ENCODE peak calls at places on chromosomes 13 and 19, in seven cellular contexts. V, R, U, N, P, E and G are unnamed samples.

GRCh38 chr19:15373644-15374043 is 5.9 kb downstream of the AKAP8 start:
- DNase-seq in V (no peak), R (no peak), U (no peak), N (peak), P (no peak), E (no peak), G (no peak)

GRCh38 chr13:111568290-111568689 is 247.8 kb downstream of the TEX29 start:
- DNase-seq in V (no peak), R (no peak), U (no peak), N (no peak), P (no peak), E (no peak), G (no peak)

GRCh38 chr19:38519988-38520387 is 86.5 kb downstream of the RYR1 start:
- DNase-seq in V (no peak), R (no peak), U (no peak), N (no peak), P (no peak), E (no peak), G (no peak)

GRCh38 chr19:18112989-18113478 is 15.5 kb downstream of the MAST3 start:
- DNase-seq in V (peak), R (peak), U (peak), N (peak), P (no peak), E (peak), G (peak)

GRCh38 chr13:20525144-20525600 is 485 bp downstream of the CRYL1 start:
- DNase-seq in V (peak), R (peak), U (peak), N (no peak), P (no peak), E (no peak), G (no peak)

GRCh38 chr19:46351241-46352041 is 4.6 kb downstream of the PPP5C start:
- DNase-seq in V (no peak), R (no peak), U (no peak), N (no peak), P (no peak), E (no peak), G (no peak)

GRCh38 chr19:7928741-7929701 is 3.1 kb upstream of the CTXN1 start:
- DNase-seq in V (peak), R (peak), U (peak), N (peak), P (no peak), E (no peak), G (no peak)

GRCh38 chr13:48144413-48145035 is 49.6 kb upstream of the MED4 start:
- DNase-seq in V (peak), R (no peak), U (no peak), N (no peak), P (no peak), E (no peak), G (no peak)

GRCh38 chr13:90738881-90739280 is 608.6 kb upstream of the MIR17HG start:
- DNase-seq in V (no peak), R (no peak), U (no peak), N (no peak), P (no peak), E (no peak), G (no peak)

GRCh38 chr19:8335343-8336071 is 7.6 kb downstream of the KANK3 start:
- DNase-seq in V (no peak), R (peak), U (no peak), N (peak), P (no peak), E (no peak), G (no peak)

GRCh38 chr13:24183741-24184182 is 23.2 kb downstream of the SPATA13 start:
- DNase-seq in V (no peak), R (no peak), U (peak), N (no peak), P (no peak), E (no peak), G (no peak)

GRCh38 chr19:1313695-1314613 is 28.3 kb downstream of the EFNA2 start:
- DNase-seq in V (no peak), R (no peak), U (no peak), N (no peak), P (no peak), E (no peak), G (no peak)

GRCh38 chr13:38662362-38662761 is 24.5 kb upstream of the FREM2 start:
- DNase-seq in V (no peak), R (no peak), U (no peak), N (no peak), P (no peak), E (no peak), G (no peak)

GRCh38 chr13:51785592-51786424 is 18.2 kb downstream of the DHRS12 start:
- DNase-seq in V (peak), R (no peak), U (no peak), N (peak), P (no peak), E (no peak), G (no peak)

GRCh38 chr13:71578048-71578447 is 289.0 kb downstream of the DACH1 start:
- DNase-seq in V (no peak), R (no peak), U (no peak), N (no peak), P (no peak), E (no peak), G (no peak)

GRCh38 chr13:114130131-114130707 is 2.2 kb downstream of the RASA3 start:
- DNase-seq in V (no peak), R (no peak), U (no peak), N (no peak), P (no peak), E (no peak), G (no peak)

GRCh38 chr19:19545128-19545591 is 7.1 kb downstream of the CILP2 start:
- DNase-seq in V (no peak), R (no peak), U (no peak), N (no peak), P (no peak), E (no peak), G (no peak)

GRCh38 chr19:4694211-4694987 is 24.3 kb upstream of the MYDGF start:
- DNase-seq in V (peak), R (no peak), U (no peak), N (no peak), P (no peak), E (peak), G (peak)

DNA sequence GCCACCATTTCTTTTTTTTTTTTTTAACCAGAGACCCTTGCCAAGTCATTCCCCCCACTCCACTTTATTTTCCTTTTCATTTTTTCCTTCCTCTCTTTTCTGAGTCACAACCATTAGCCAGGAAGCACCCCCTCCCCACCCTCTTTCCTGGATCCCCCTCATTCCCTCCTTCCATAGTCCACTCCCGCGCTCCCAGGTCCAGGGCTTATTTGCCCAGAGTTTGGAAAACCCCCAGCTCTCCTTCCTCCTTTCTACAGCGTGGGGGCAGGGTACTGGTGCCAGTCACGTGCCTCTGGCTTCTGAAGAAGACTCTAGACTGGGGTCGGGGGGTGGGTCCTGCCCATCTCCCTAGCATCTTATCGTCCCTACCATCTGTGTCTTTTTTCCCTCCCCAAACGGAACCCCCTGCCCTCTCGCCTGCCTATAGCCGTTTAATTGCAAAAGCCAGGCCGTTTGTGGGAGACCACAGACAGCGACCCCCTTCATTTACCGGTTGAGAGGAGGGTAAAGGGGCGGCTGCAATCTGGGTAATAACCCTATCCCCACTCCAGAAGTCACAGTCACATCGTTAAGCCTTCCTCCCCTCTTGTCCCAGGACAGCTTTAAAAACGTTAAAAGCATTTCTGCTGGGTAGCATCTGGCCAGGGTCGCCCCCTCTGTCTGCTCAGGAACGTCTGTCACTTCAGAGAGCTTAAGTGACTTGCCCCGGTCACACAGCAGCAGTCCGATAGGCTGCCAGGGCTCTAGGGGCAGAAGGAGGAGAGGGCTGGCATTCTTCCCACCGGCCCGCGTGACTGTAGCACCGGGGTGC is 961 bp upstream of the CALR start:
- DNase-seq in V (no peak), R (peak), U (peak), N (peak), P (no peak), E (no peak), G (no peak)
- TF ChIP-seq JUND in V (no peak), R (no peak), U (no peak), N (no peak), P (no peak), E (no peak), G (no peak)

GRCh38 chr13:32047796-32048195 is 16.2 kb downstream of the FRY start:
- DNase-seq in V (no peak), R (no peak), U (no peak), N (no peak), P (no peak), E (no peak), G (no peak)
- TF ChIP-seq JUND in V (no peak), R (no peak), U (no peak), N (no peak), P (no peak), E (no peak), G (no peak)

DNA sequence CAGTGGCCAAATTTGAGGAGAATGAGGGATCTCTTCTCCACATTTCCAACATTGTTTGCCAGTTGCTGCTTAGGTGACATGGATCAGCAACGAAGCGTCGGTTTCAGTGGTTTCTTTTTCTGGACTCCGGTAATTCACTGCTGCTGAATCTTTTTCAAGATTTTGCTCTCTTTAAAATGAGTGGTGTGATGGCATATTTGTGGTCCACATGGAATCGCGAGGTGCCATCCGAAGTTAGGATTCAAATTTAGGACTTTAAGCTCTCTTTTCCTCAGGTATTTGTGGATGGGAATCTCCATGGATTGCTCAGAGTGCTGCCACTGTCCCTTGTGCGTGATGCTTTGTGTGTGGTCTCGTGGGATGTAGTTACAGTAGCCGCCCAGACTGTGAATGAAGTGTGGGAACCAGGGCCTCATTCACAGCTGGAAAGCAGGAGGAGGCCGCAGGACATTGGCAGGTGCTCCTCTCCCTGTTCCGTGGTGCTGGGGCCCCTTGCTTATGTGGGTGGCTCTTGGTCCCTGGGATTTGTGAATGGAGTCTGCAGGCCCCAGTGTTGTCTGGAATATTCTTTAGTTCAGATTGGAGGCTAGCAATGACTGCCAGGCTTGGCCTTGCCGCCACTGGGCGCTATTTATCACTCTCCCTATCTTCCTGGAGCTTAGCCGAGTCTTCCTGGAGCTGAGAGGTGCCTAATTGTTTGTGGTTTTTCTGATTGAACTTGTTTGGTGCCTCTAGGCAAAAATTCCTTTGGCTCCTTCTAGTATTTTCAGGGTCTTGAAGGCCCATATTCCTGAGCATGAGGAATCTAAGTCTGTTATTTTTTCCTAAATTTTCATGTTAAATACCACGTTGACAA is 1.5 kb downstream of the ILF3 start:
- DNase-seq in V (peak), R (no peak), U (peak), N (peak), P (no peak), E (no peak), G (no peak)
- TF ChIP-seq JUND in V (no peak), R (no peak), U (no peak), N (no peak), P (no peak), E (no peak), G (no peak)

DNA sequence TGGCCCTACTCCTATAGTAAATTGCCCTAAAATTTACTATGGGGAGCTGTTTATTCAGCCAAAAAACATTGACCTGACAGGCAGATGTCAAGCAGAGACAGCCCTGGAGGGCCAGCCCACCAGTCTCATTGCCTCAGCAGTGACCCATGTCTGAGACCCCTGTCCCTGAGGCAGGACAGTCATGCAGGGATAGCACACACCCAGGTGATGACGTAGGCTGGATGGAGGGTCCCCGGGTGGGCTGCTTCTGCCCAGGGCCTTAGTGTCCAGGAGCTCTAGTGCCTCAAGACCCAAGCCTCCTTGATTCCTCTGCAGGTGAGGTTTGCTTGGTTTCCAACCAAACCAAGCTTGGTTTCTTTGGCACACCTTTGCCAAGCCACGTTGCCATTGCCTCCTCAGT is 72.1 kb downstream of the HSPH1 start:
- DNase-seq in V (no peak), R (no peak), U (no peak), N (no peak), P (no peak), E (no peak), G (no peak)
- TF ChIP-seq JUND in V (no peak), R (no peak), U (no peak), N (no peak), P (no peak), E (no peak), G (no peak)

GRCh38 chr19:16668176-16668575 is 7.2 kb downstream of the TMEM38A start:
- DNase-seq in V (no peak), R (no peak), U (no peak), N (no peak), P (no peak), E (no peak), G (no peak)

GRCh38 chr19:16673226-16673625 is 12.3 kb downstream of the TMEM38A start:
- DNase-seq in V (no peak), R (no peak), U (no peak), N (no peak), P (no peak), E (no peak), G (no peak)

GRCh38 chr19:16676101-16676798 is 15.3 kb downstream of the TMEM38A start:
- DNase-seq in V (no peak), R (no peak), U (peak), N (no peak), P (no peak), E (no peak), G (no peak)

GRCh38 chr19:16671652-16672274 is 10.8 kb downstream of the TMEM38A start:
- DNase-seq in V (no peak), R (no peak), U (no peak), N (no peak), P (no peak), E (no peak), G (no peak)

DNA sequence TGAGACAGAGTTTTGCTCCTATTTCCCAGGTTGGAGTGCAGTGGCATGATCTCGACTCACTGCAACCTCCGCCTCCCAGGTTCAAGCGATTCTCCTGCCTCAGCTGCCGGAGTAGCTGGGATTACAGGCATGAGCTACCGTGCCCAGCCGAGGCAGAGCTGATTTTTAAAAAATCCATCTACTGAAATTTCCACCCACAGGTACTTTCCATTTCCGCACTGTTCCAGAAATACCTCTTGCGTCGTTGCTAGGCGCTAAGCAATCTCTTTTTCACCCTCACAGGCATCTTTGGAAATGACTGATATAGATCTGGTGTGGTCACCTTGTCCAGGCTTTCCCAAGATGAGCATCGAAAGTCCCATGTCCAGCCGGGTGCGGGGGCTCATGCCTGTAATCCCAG is 9.4 kb downstream of the TMEM38A start:
- DNase-seq in V (no peak), R (no peak), U (no peak), N (no peak), P (no peak), E (no peak), G (no peak)
- TF ChIP-seq JUND in V (no peak), R (no peak), U (no peak), N (no peak), P (no peak), E (no peak), G (no peak)

DNA sequence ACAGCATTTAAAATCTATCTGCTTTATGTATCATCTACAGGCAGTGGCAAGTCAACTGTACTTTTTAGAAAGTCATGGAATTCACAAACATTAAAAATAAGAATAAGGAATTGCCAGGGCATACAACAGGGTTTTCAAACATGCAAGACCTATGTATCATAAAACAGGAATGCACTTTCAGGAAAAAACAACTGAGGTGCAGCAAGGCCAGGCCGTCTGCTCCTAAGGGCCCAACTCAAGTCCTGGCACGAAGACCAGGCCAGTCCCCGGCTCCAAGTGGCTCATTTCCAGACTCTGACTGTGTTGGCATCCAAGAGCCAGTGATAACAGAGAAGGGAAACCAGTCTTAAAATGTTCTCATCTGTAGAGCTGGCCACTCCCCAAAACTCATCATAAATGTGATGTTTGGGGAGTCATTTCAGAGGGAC is 7.1 kb downstream of the RFX2 start:
- DNase-seq in V (no peak), R (no peak), U (no peak), N (no peak), P (no peak), E (no peak), G (no peak)
- TF ChIP-seq JUND in V (no peak), R (no peak), U (no peak), N (peak), P (no peak), E (no peak), G (no peak)

GRCh38 chr13:100584901-100585300 is 3.7 kb downstream of the GGACT start:
- DNase-seq in V (no peak), R (no peak), U (no peak), N (no peak), P (no peak), E (no peak), G (no peak)

GRCh38 chr13:100580045-100580444 is 8.5 kb downstream of the GGACT start:
- DNase-seq in V (no peak), R (no peak), U (no peak), N (no peak), P (no peak), E (no peak), G (no peak)

GRCh38 chr13:100581030-100581429 is 7.6 kb downstream of the GGACT start:
- DNase-seq in V (no peak), R (no peak), U (no peak), N (no peak), P (no peak), E (no peak), G (no peak)

DNA sequence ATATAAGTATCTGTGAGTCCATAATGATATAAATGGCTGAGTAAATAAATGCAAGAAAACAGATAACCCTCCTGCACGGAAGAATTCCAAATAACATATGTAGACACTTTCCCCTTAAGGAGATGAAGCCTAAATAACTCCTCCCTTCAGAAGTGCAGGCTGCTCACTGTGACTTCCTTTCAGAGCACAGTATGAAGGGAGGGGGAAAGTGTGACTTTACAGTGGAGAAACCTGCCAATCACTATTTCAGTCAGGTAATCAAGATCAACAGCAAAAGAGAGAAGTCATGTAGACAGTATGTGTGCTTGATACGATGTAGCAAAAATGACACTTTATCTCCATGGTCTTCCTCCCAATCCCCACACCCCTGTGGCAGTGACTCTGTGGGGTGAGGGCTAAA is 7.1 kb downstream of the GGACT start:
- DNase-seq in V (no peak), R (no peak), U (no peak), N (no peak), P (no peak), E (no peak), G (no peak)
- TF ChIP-seq JUND in V (no peak), R (no peak), U (no peak), N (no peak), P (no peak), E (no peak), G (no peak)